ENCODE peak calls at places on chromosomes 4 and X, in ten cellular contexts. One of them, this sample, is unnamed.

GRCh38 chr4:119726505-119726904 is 97.9 kb upstream of the PDE5A start:
- DNase-seq in HEK293T: no peak
- DNase-seq in GM12865: no peak
- DNase-seq in T1000: no peak
- DNase-seq in caudate nucleus: no peak
- DNase-seq in NCI-H2029: no peak
- DNase-seq in MCF 10A: no peak
- DNase-seq in aorta: no peak
- DNase-seq in transverse colon: no peak
- DNase-seq in H4: no peak
- DNase-seq in this sample: no peak

GRCh38 chr4:78688385-78688784 is 87.8 kb upstream of the BMP2K start:
- DNase-seq in GM12865: no peak
- DNase-seq in MCF 10A: peak
- DNase-seq in caudate nucleus: no peak
- DNase-seq in HEK293T: no peak
- DNase-seq in NCI-H2029: no peak
- DNase-seq in aorta: no peak
- DNase-seq in H4: no peak
- DNase-seq in T1000: no peak
- DNase-seq in transverse colon: no peak
- DNase-seq in this sample: no peak

GRCh38 chrX:153334654-153335295 is 822 bp downstream of the ZNF275 start:
- DNase-seq in NCI-H2029: no peak
- DNase-seq in T1000: no peak
- DNase-seq in H4: no peak
- DNase-seq in caudate nucleus: no peak
- DNase-seq in MCF 10A: no peak
- DNase-seq in GM12865: no peak
- DNase-seq in aorta: no peak
- DNase-seq in transverse colon: no peak
- DNase-seq in HEK293T: no peak
- DNase-seq in this sample: no peak

GRCh38 chrX:22095306-22095705 is 63.2 kb downstream of the PHEX start:
- DNase-seq in GM12865: no peak
- DNase-seq in aorta: peak
- DNase-seq in HEK293T: no peak
- DNase-seq in NCI-H2029: no peak
- DNase-seq in caudate nucleus: no peak
- DNase-seq in H4: no peak
- DNase-seq in T1000: no peak
- DNase-seq in MCF 10A: no peak
- DNase-seq in transverse colon: peak
- DNase-seq in this sample: peak

GRCh38 chrX:120769576-120770341 is 105.9 kb downstream of the CT47B1 start:
- DNase-seq in T1000: peak
- DNase-seq in MCF 10A: peak
- DNase-seq in H4: peak
- DNase-seq in caudate nucleus: no peak
- DNase-seq in GM12865: peak
- DNase-seq in transverse colon: no peak
- DNase-seq in aorta: no peak
- DNase-seq in HEK293T: no peak
- DNase-seq in NCI-H2029: peak
- DNase-seq in this sample: no peak

GRCh38 chr4:140865830-140866229 is 109.6 kb upstream of the TBC1D9 start:
- DNase-seq in caudate nucleus: no peak
- DNase-seq in H4: no peak
- DNase-seq in NCI-H2029: no peak
- DNase-seq in HEK293T: no peak
- DNase-seq in GM12865: no peak
- DNase-seq in MCF 10A: no peak
- DNase-seq in T1000: no peak
- DNase-seq in transverse colon: no peak
- DNase-seq in aorta: no peak
- DNase-seq in this sample: no peak

GRCh38 chr4:15400911-15401671 is 26.7 kb upstream of the C1QTNF7 start:
- DNase-seq in caudate nucleus: no peak
- DNase-seq in aorta: peak
- DNase-seq in HEK293T: no peak
- DNase-seq in NCI-H2029: no peak
- DNase-seq in H4: peak
- DNase-seq in transverse colon: peak
- DNase-seq in MCF 10A: peak
- DNase-seq in GM12865: peak
- DNase-seq in T1000: peak
- DNase-seq in this sample: no peak

GRCh38 chrX:120402363-120402762 is 40.5 kb downstream of the ATP1B4 start:
- DNase-seq in NCI-H2029: no peak
- DNase-seq in aorta: no peak
- DNase-seq in H4: no peak
- DNase-seq in GM12865: no peak
- DNase-seq in MCF 10A: peak
- DNase-seq in HEK293T: no peak
- DNase-seq in caudate nucleus: no peak
- DNase-seq in transverse colon: no peak
- DNase-seq in T1000: no peak
- DNase-seq in this sample: no peak

GRCh38 chr4:36310793-36311192 is 29.4 kb downstream of the DTHD1 start:
- DNase-seq in transverse colon: peak
- DNase-seq in MCF 10A: no peak
- DNase-seq in GM12865: peak
- DNase-seq in T1000: no peak
- DNase-seq in aorta: peak
- DNase-seq in H4: no peak
- DNase-seq in NCI-H2029: no peak
- DNase-seq in caudate nucleus: no peak
- DNase-seq in HEK293T: no peak
- DNase-seq in this sample: no peak

GRCh38 chrX:119055650-119056049 is 17.1 kb upstream of the CT47C1 start:
- DNase-seq in NCI-H2029: no peak
- DNase-seq in transverse colon: no peak
- DNase-seq in caudate nucleus: no peak
- DNase-seq in T1000: no peak
- DNase-seq in GM12865: no peak
- DNase-seq in H4: no peak
- DNase-seq in aorta: no peak
- DNase-seq in MCF 10A: no peak
- DNase-seq in HEK293T: no peak
- DNase-seq in this sample: no peak

GRCh38 chr4:125704726-125705125 is 390.0 kb downstream of the FAT4 start:
- DNase-seq in transverse colon: no peak
- DNase-seq in T1000: no peak
- DNase-seq in HEK293T: no peak
- DNase-seq in NCI-H2029: no peak
- DNase-seq in H4: no peak
- DNase-seq in caudate nucleus: no peak
- DNase-seq in MCF 10A: peak
- DNase-seq in aorta: no peak
- DNase-seq in GM12865: no peak
- DNase-seq in this sample: no peak

GRCh38 chrX:73683236-73683859 is 120.4 kb downstream of the CHIC1 start:
- DNase-seq in MCF 10A: peak
- DNase-seq in GM12865: no peak
- DNase-seq in NCI-H2029: no peak
- DNase-seq in HEK293T: no peak
- DNase-seq in H4: no peak
- DNase-seq in T1000: no peak
- DNase-seq in aorta: no peak
- DNase-seq in caudate nucleus: no peak
- DNase-seq in transverse colon: no peak
- DNase-seq in this sample: no peak

GRCh38 chr4:53196195-53196641 is 169.6 kb downstream of the SCFD2 start:
- DNase-seq in NCI-H2029: no peak
- DNase-seq in GM12865: no peak
- DNase-seq in H4: no peak
- DNase-seq in MCF 10A: no peak
- DNase-seq in aorta: no peak
- DNase-seq in transverse colon: no peak
- DNase-seq in caudate nucleus: no peak
- DNase-seq in HEK293T: peak
- DNase-seq in T1000: no peak
- DNase-seq in this sample: no peak

GRCh38 chr4:113831469-113831868 is 69.9 kb upstream of the CAMK2D start:
- DNase-seq in transverse colon: no peak
- DNase-seq in GM12865: no peak
- DNase-seq in caudate nucleus: no peak
- DNase-seq in MCF 10A: no peak
- DNase-seq in H4: no peak
- DNase-seq in T1000: no peak
- DNase-seq in aorta: no peak
- DNase-seq in NCI-H2029: no peak
- DNase-seq in HEK293T: no peak
- DNase-seq in this sample: peak

GRCh38 chr4:4512282-4512681 is 29.6 kb downstream of the STX18 start:
- DNase-seq in H4: no peak
- DNase-seq in T1000: no peak
- DNase-seq in caudate nucleus: no peak
- DNase-seq in GM12865: no peak
- DNase-seq in NCI-H2029: no peak
- DNase-seq in aorta: no peak
- DNase-seq in HEK293T: no peak
- DNase-seq in transverse colon: no peak
- DNase-seq in MCF 10A: no peak
- DNase-seq in this sample: no peak

GRCh38 chr4:20995591-20995990 is 295.3 kb downstream of the PACRGL start:
- DNase-seq in MCF 10A: no peak
- DNase-seq in HEK293T: no peak
- DNase-seq in NCI-H2029: no peak
- DNase-seq in transverse colon: no peak
- DNase-seq in aorta: no peak
- DNase-seq in H4: no peak
- DNase-seq in GM12865: no peak
- DNase-seq in caudate nucleus: no peak
- DNase-seq in T1000: no peak
- DNase-seq in this sample: no peak

GRCh38 chr4:92304636-92305035 is 870 bp downstream of the GRID2 start:
- DNase-seq in T1000: no peak
- DNase-seq in caudate nucleus: no peak
- DNase-seq in HEK293T: peak
- DNase-seq in transverse colon: no peak
- DNase-seq in GM12865: no peak
- DNase-seq in NCI-H2029: no peak
- DNase-seq in aorta: no peak
- DNase-seq in MCF 10A: no peak
- DNase-seq in H4: peak
- DNase-seq in this sample: no peak

GRCh38 chrX:31333181-31333831 is 261.5 kb upstream of the FTHL17 start:
- DNase-seq in T1000: no peak
- DNase-seq in caudate nucleus: no peak
- DNase-seq in NCI-H2029: no peak
- DNase-seq in aorta: no peak
- DNase-seq in transverse colon: no peak
- DNase-seq in GM12865: no peak
- DNase-seq in H4: peak
- DNase-seq in MCF 10A: peak
- DNase-seq in HEK293T: no peak
- DNase-seq in this sample: no peak

GRCh38 chr4:171962110-171962509 is 148.9 kb downstream of the GALNTL6 start:
- DNase-seq in NCI-H2029: no peak
- DNase-seq in caudate nucleus: no peak
- DNase-seq in transverse colon: no peak
- DNase-seq in MCF 10A: no peak
- DNase-seq in aorta: no peak
- DNase-seq in T1000: no peak
- DNase-seq in H4: no peak
- DNase-seq in HEK293T: no peak
- DNase-seq in GM12865: no peak
- DNase-seq in this sample: no peak

GRCh38 chrX:56564182-56564885 is 907 bp downstream of the UBQLN2 start:
- DNase-seq in HEK293T: no peak
- DNase-seq in transverse colon: peak
- DNase-seq in caudate nucleus: no peak
- DNase-seq in GM12865: peak
- DNase-seq in NCI-H2029: no peak
- DNase-seq in H4: peak
- DNase-seq in MCF 10A: peak
- DNase-seq in T1000: no peak
- DNase-seq in aorta: no peak
- DNase-seq in this sample: peak

GRCh38 chr4:41132055-41132683 is 82.2 kb downstream of the APBB2 start:
- DNase-seq in H4: no peak
- DNase-seq in MCF 10A: no peak
- DNase-seq in HEK293T: no peak
- DNase-seq in aorta: no peak
- DNase-seq in GM12865: no peak
- DNase-seq in transverse colon: peak
- DNase-seq in NCI-H2029: peak
- DNase-seq in caudate nucleus: no peak
- DNase-seq in T1000: no peak
- DNase-seq in this sample: no peak

GRCh38 chr4:82842593-82842992 is 44.0 kb upstream of the SCD5 start:
- DNase-seq in GM12865: no peak
- DNase-seq in aorta: no peak
- DNase-seq in transverse colon: no peak
- DNase-seq in caudate nucleus: no peak
- DNase-seq in T1000: no peak
- DNase-seq in MCF 10A: peak
- DNase-seq in HEK293T: peak
- DNase-seq in NCI-H2029: no peak
- DNase-seq in H4: no peak
- DNase-seq in this sample: no peak

GRCh38 chr4:181264908-181265307 is 978.3 kb upstream of the TENM3 start:
- DNase-seq in GM12865: no peak
- DNase-seq in transverse colon: no peak
- DNase-seq in caudate nucleus: no peak
- DNase-seq in MCF 10A: no peak
- DNase-seq in NCI-H2029: no peak
- DNase-seq in H4: no peak
- DNase-seq in aorta: no peak
- DNase-seq in HEK293T: no peak
- DNase-seq in T1000: no peak
- DNase-seq in this sample: no peak

GRCh38 chr4:76754439-76754838 is 143.5 kb downstream of the SOWAHB start:
- DNase-seq in HEK293T: no peak
- DNase-seq in aorta: no peak
- DNase-seq in T1000: no peak
- DNase-seq in MCF 10A: no peak
- DNase-seq in caudate nucleus: no peak
- DNase-seq in H4: no peak
- DNase-seq in GM12865: no peak
- DNase-seq in transverse colon: no peak
- DNase-seq in NCI-H2029: no peak
- DNase-seq in this sample: no peak

GRCh38 chr4:115629270-115629669 is 515.9 kb upstream of the NDST4 start:
- DNase-seq in GM12865: no peak
- DNase-seq in transverse colon: no peak
- DNase-seq in NCI-H2029: no peak
- DNase-seq in aorta: no peak
- DNase-seq in HEK293T: no peak
- DNase-seq in T1000: no peak
- DNase-seq in MCF 10A: no peak
- DNase-seq in H4: no peak
- DNase-seq in caudate nucleus: no peak
- DNase-seq in this sample: no peak

GRCh38 chr4:77466430-77466829 is 139.2 kb upstream of the CXCL13 start:
- DNase-seq in H4: no peak
- DNase-seq in transverse colon: no peak
- DNase-seq in GM12865: no peak
- DNase-seq in aorta: no peak
- DNase-seq in HEK293T: no peak
- DNase-seq in T1000: no peak
- DNase-seq in caudate nucleus: no peak
- DNase-seq in MCF 10A: no peak
- DNase-seq in NCI-H2029: no peak
- DNase-seq in this sample: no peak

GRCh38 chr4:1604706-1605205 is 79.4 kb downstream of the FAM53A start:
- DNase-seq in H4: no peak
- DNase-seq in T1000: no peak
- DNase-seq in caudate nucleus: no peak
- DNase-seq in aorta: peak
- DNase-seq in HEK293T: no peak
- DNase-seq in NCI-H2029: no peak
- DNase-seq in MCF 10A: peak
- DNase-seq in GM12865: no peak
- DNase-seq in transverse colon: peak
- DNase-seq in this sample: no peak

GRCh38 chr4:177185151-177185550 is 124.5 kb upstream of the NEIL3 start:
- DNase-seq in caudate nucleus: no peak
- DNase-seq in T1000: no peak
- DNase-seq in transverse colon: no peak
- DNase-seq in HEK293T: no peak
- DNase-seq in NCI-H2029: no peak
- DNase-seq in MCF 10A: no peak
- DNase-seq in H4: no peak
- DNase-seq in aorta: no peak
- DNase-seq in GM12865: no peak
- DNase-seq in this sample: no peak

This sample was measured in NCI-H2227 treated with DMSO at 0.1 percent for 48 hours.